ENCODE peak calls at places on chromosomes 13 and 19, in seven cellular contexts. One of them, this sample, is unnamed.

GRCh38 chr13:70708744-70709143 is 600.5 kb upstream of the KLHL1 start:
- DNase-seq in H9: no peak
- DNase-seq in IMR-90: no peak
- DNase-seq in H1: no peak
- DNase-seq in neuronal stem cell: no peak
- DNase-seq in trophoblast cell: no peak
- DNase-seq in mesenchymal stem cell: no peak
- DNase-seq in this sample: no peak

GRCh38 chr13:40063278-40063698 is 407.8 kb downstream of the COG6 start:
- DNase-seq in H9: no peak
- DNase-seq in IMR-90: no peak
- DNase-seq in H1: no peak
- DNase-seq in neuronal stem cell: no peak
- DNase-seq in trophoblast cell: no peak
- DNase-seq in mesenchymal stem cell: no peak
- DNase-seq in this sample: no peak

GRCh38 chr13:46087481-46087880 is 17.4 kb downstream of the CPB2 start:
- DNase-seq in H9: no peak
- DNase-seq in IMR-90: no peak
- DNase-seq in H1: no peak
- DNase-seq in neuronal stem cell: no peak
- DNase-seq in trophoblast cell: no peak
- DNase-seq in mesenchymal stem cell: no peak
- DNase-seq in this sample: no peak

GRCh38 chr19:33285441-33285927 is 16.9 kb downstream of the CEBPA start:
- DNase-seq in H9: no peak
- DNase-seq in IMR-90: no peak
- DNase-seq in H1: no peak
- DNase-seq in neuronal stem cell: no peak
- DNase-seq in trophoblast cell: peak
- DNase-seq in mesenchymal stem cell: no peak
- DNase-seq in this sample: no peak

GRCh38 chr13:59261928-59262488 is 901.7 kb downstream of the DIAPH3 start:
- DNase-seq in H9: peak
- DNase-seq in IMR-90: peak
- DNase-seq in H1: peak
- DNase-seq in neuronal stem cell: no peak
- DNase-seq in trophoblast cell: peak
- DNase-seq in mesenchymal stem cell: no peak
- DNase-seq in this sample: peak

GRCh38 chr19:10092648-10093294 is 6.7 kb downstream of the SHFL start:
- DNase-seq in H9: no peak
- DNase-seq in IMR-90: no peak
- DNase-seq in H1: no peak
- DNase-seq in neuronal stem cell: no peak
- DNase-seq in trophoblast cell: no peak
- DNase-seq in mesenchymal stem cell: no peak
- DNase-seq in this sample: no peak

GRCh38 chr19:3123956-3124355 is 11.9 kb upstream of the GNA15 start:
- DNase-seq in H9: no peak
- DNase-seq in IMR-90: no peak
- DNase-seq in H1: no peak
- DNase-seq in neuronal stem cell: no peak
- DNase-seq in trophoblast cell: no peak
- DNase-seq in mesenchymal stem cell: no peak
- DNase-seq in this sample: no peak

GRCh38 chr13:71704650-71705049 is 162.4 kb downstream of the DACH1 start:
- DNase-seq in H9: no peak
- DNase-seq in IMR-90: no peak
- DNase-seq in H1: no peak
- DNase-seq in neuronal stem cell: no peak
- DNase-seq in trophoblast cell: no peak
- DNase-seq in mesenchymal stem cell: no peak
- DNase-seq in this sample: no peak

GRCh38 chr13:101121608-101122007 is 294.7 kb downstream of the NALCN start:
- DNase-seq in H9: no peak
- DNase-seq in IMR-90: no peak
- DNase-seq in H1: no peak
- DNase-seq in neuronal stem cell: no peak
- DNase-seq in trophoblast cell: no peak
- DNase-seq in mesenchymal stem cell: no peak
- DNase-seq in this sample: no peak

GRCh38 chr13:27018882-27019281 is 152.7 kb downstream of the USP12 start:
- DNase-seq in H9: peak
- DNase-seq in IMR-90: no peak
- DNase-seq in H1: no peak
- DNase-seq in neuronal stem cell: no peak
- DNase-seq in trophoblast cell: no peak
- DNase-seq in mesenchymal stem cell: no peak
- DNase-seq in this sample: no peak

GRCh38 chr19:39390460-39390758 is 497 bp downstream of the PAF1 start:
- DNase-seq in H9: no peak
- DNase-seq in IMR-90: no peak
- DNase-seq in H1: no peak
- DNase-seq in neuronal stem cell: no peak
- DNase-seq in trophoblast cell: peak
- DNase-seq in mesenchymal stem cell: no peak
- DNase-seq in this sample: no peak

GRCh38 chr19:16581971-16582343 is 9.7 kb upstream of the SLC35E1 start:
- DNase-seq in H9: no peak
- DNase-seq in IMR-90: peak
- DNase-seq in H1: no peak
- DNase-seq in neuronal stem cell: no peak
- DNase-seq in trophoblast cell: peak
- DNase-seq in mesenchymal stem cell: no peak
- DNase-seq in this sample: no peak

GRCh38 chr13:50357586-50358118 is 342.4 kb downstream of the KCNRG start:
- DNase-seq in H9: no peak
- DNase-seq in IMR-90: peak
- DNase-seq in H1: no peak
- DNase-seq in neuronal stem cell: no peak
- DNase-seq in trophoblast cell: peak
- DNase-seq in mesenchymal stem cell: peak
- DNase-seq in this sample: no peak

GRCh38 chr19:47032171-47032811 is 12.7 kb downstream of the NPAS1 start:
- DNase-seq in H9: peak
- DNase-seq in IMR-90: no peak
- DNase-seq in H1: peak
- DNase-seq in neuronal stem cell: no peak
- DNase-seq in trophoblast cell: peak
- DNase-seq in mesenchymal stem cell: no peak
- DNase-seq in this sample: peak

GRCh38 chr19:55536951-55537740 is at the start of gene SBK2:
- DNase-seq in H9: peak
- DNase-seq in IMR-90: no peak
- DNase-seq in H1: peak
- DNase-seq in neuronal stem cell: peak
- DNase-seq in trophoblast cell: no peak
- DNase-seq in mesenchymal stem cell: no peak
- DNase-seq in this sample: peak

GRCh38 chr19:43634877-43635560 is 4.6 kb downstream of the CADM4 start:
- DNase-seq in H9: peak
- DNase-seq in IMR-90: no peak
- DNase-seq in H1: peak
- DNase-seq in neuronal stem cell: peak
- DNase-seq in trophoblast cell: no peak
- DNase-seq in mesenchymal stem cell: no peak
- DNase-seq in this sample: peak

GRCh38 chr13:34148359-34148758 is 330.4 kb downstream of the RFC3 start:
- DNase-seq in H9: no peak
- DNase-seq in IMR-90: no peak
- DNase-seq in H1: no peak
- DNase-seq in neuronal stem cell: no peak
- DNase-seq in trophoblast cell: no peak
- DNase-seq in mesenchymal stem cell: no peak
- DNase-seq in this sample: no peak

GRCh38 chr19:483332-484072 is 12.8 kb upstream of the MADCAM1 start:
- DNase-seq in H9: no peak
- DNase-seq in IMR-90: no peak
- DNase-seq in H1: no peak
- DNase-seq in neuronal stem cell: no peak
- DNase-seq in trophoblast cell: no peak
- DNase-seq in mesenchymal stem cell: no peak
- DNase-seq in this sample: no peak
- H2BK120ac ChIP-seq in H9: no peak
- H2BK120ac ChIP-seq in IMR-90: no peak
- H2BK120ac ChIP-seq in H1: no peak
- H2BK120ac ChIP-seq in neuronal stem cell: no peak
- H2BK120ac ChIP-seq in trophoblast cell: no peak
- H2BK120ac ChIP-seq in mesenchymal stem cell: no peak
- H2BK120ac ChIP-seq in this sample: no peak

GRCh38 chr13:49302817-49303216 is 55.1 kb downstream of the CDADC1 start:
- DNase-seq in H9: no peak
- DNase-seq in IMR-90: no peak
- DNase-seq in H1: no peak
- DNase-seq in neuronal stem cell: no peak
- DNase-seq in trophoblast cell: no peak
- DNase-seq in mesenchymal stem cell: no peak
- DNase-seq in this sample: no peak
- H3K4ac ChIP-seq in H9: no peak
- H3K4ac ChIP-seq in IMR-90: no peak
- H3K4ac ChIP-seq in H1: no peak
- H3K4ac ChIP-seq in neuronal stem cell: no peak
- H3K4ac ChIP-seq in trophoblast cell: no peak
- H3K4ac ChIP-seq in mesenchymal stem cell: peak
- H3K4ac ChIP-seq in this sample: no peak

DNA sequence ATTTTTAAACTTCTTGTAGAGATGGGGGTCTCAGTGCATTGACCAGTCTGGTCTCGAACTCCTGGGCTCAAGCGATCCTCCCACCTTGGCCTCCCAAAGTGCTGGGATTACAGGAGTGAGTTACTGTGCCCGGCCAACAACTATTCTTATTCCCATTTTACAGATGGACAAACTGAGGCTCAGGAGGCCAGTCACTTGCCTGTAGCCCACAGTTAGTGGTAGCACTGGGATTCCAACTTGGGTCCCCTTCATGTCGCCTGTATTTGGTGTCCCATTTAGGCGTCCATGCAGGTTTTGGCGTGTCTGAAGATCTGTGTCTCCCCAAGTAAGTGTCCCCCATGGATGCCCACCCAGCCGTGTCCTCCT is 791 bp upstream of the AXL start:
- DNase-seq in H9: no peak
- DNase-seq in IMR-90: no peak
- DNase-seq in H1: no peak
- DNase-seq in neuronal stem cell: no peak
- DNase-seq in trophoblast cell: no peak
- DNase-seq in mesenchymal stem cell: no peak
- DNase-seq in this sample: no peak
- H2BK120ac ChIP-seq in H9: no peak
- H2BK120ac ChIP-seq in IMR-90: peak
- H2BK120ac ChIP-seq in H1: no peak
- H2BK120ac ChIP-seq in neuronal stem cell: peak
- H2BK120ac ChIP-seq in trophoblast cell: no peak
- H2BK120ac ChIP-seq in mesenchymal stem cell: peak
- H2BK120ac ChIP-seq in this sample: no peak

DNA sequence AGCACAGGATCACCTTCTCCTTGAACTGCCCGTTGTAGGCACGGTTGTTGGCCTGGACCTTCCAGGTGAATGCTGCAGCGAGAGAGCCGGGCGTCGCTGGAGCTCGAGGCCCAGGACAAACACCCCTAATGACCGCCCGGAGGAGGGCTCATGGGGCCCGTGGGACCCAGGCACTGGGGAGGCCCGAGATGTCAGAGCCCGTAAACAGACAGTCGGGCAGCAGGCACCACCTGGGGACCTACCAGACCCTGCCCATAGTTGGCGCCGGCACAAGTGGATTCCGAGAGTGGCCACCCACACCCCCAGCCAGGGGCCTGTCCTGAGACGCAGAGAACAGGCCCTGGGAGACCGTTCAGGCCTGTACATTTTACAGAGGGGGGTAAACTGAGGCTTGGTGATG is 2.4 kb downstream of the ATP8B3 start:
- DNase-seq in H9: no peak
- DNase-seq in IMR-90: no peak
- DNase-seq in H1: no peak
- DNase-seq in neuronal stem cell: no peak
- DNase-seq in trophoblast cell: no peak
- DNase-seq in mesenchymal stem cell: no peak
- DNase-seq in this sample: no peak
- H3K4ac ChIP-seq in H9: no peak
- H3K4ac ChIP-seq in IMR-90: no peak
- H3K4ac ChIP-seq in H1: no peak
- H3K4ac ChIP-seq in neuronal stem cell: no peak
- H3K4ac ChIP-seq in trophoblast cell: no peak
- H3K4ac ChIP-seq in mesenchymal stem cell: no peak
- H3K4ac ChIP-seq in this sample: no peak